ENCODE peak calls at places on chromosomes 12 and 14, in six cellular contexts. P is mesendoderm; W is sigmoid colon; I is adrenal gland; M is IMR-90; H is CD8-positive, alpha-beta memory T cell. V is an unnamed sample. For H3K4me1, the result is how much of the 10 kb centered on the place peaks cover.

GRCh38 chr12:132474237-132474741 is 15.7 kb upstream of the FBRSL1 start:
- DNase-seq in P (no peak), W (no peak), I (no peak), M (no peak), H (peak), V (no peak)

GRCh38 chr14:98144964-98145363 is 1127.0 kb downstream of the BCL11B start:
- DNase-seq in P (no peak), W (no peak), I (peak), M (no peak), H (no peak), V (no peak)

GRCh38 chr14:101588990-101589389 is 27.7 kb downstream of the DIO3 start:
- DNase-seq in P (no peak), W (no peak), I (peak), M (no peak), H (no peak), V (no peak)

GRCh38 chr12:12839886-12840285 is 26.7 kb downstream of the DDX47 start:
- DNase-seq in P (no peak), W (no peak), I (peak), M (peak), H (no peak), V (no peak)

GRCh38 chr14:103607039-103607668 is 21.9 kb upstream of the KLC1 start:
- DNase-seq in P (peak), W (peak), I (peak), M (peak), H (peak), V (no peak)

GRCh38 chr12:84159245-84159644 is 753.4 kb downstream of the SLC6A15 start:
- DNase-seq in P (no peak), W (no peak), I (no peak), M (peak), H (no peak), V (no peak)

GRCh38 chr12:63928305-63928704 is 83.8 kb downstream of the SRGAP1 start:
- DNase-seq in P (no peak), W (no peak), I (no peak), M (no peak), H (no peak), V (no peak)

GRCh38 chr12:92603741-92604432 is 98.9 kb upstream of the PLEKHG7 start:
- DNase-seq in P (no peak), W (no peak), I (no peak), M (peak), H (no peak), V (no peak)

GRCh38 chr12:15700595-15700994 is 88.6 kb downstream of the EPS8 start:
- DNase-seq in P (no peak), W (no peak), I (no peak), M (peak), H (no peak), V (no peak)

GRCh38 chr12:70185301-70185700 is 57.9 kb upstream of the CNOT2 start:
- DNase-seq in P (no peak), W (no peak), I (no peak), M (no peak), H (no peak), V (no peak)
- H3K4me1 ChIP-seq in P (under half), W (under half), I (under half), M (under half), H (under half), V (under half)

GRCh38 chr14:77033622-77034521 is 5.4 kb upstream of the IRF2BPL start:
- DNase-seq in P (peak), W (peak), I (peak), M (peak), H (peak), V (no peak)

GRCh38 chr14:77037338-77037782 is 8.9 kb upstream of the IRF2BPL start:
- DNase-seq in P (no peak), W (no peak), I (no peak), M (no peak), H (no peak), V (no peak)

GRCh38 chr14:77032854-77033621 is 4.5 kb upstream of the IRF2BPL start:
- DNase-seq in P (peak), W (peak), I (peak), M (peak), H (peak), V (peak)

GRCh38 chr14:77036484-77037337 is 8.2 kb upstream of the IRF2BPL start:
- DNase-seq in P (no peak), W (no peak), I (no peak), M (no peak), H (no peak), V (no peak)

DNA sequence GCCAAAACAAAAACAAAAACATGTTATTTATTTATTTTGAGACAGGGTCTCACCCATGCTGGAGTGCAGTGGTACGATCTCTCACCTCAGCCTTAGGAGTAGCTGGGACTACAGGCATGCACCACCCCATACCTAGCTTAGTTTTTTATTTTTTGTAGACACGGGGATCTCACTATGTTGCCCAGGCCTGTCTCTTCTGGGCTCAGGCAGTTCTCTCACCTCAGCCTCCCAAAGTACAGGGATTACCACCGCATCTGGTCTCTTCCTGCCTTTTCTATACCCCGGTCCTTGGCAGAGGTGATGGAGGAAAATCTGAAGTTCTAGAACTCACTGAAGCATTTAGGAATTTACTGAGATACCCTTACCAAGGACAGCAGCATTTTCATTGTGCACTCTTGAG is 6.8 kb upstream of the IRF2BPL start:
- DNase-seq in P (no peak), W (no peak), I (no peak), M (no peak), H (no peak), V (no peak)
- H3K4me1 ChIP-seq in P (under half), W (half or more), I (half or more), M (under half), H (half or more), V (half or more)

GRCh38 chr14:74579447-74580274 is 32.4 kb downstream of the LTBP2 start:
- DNase-seq in P (no peak), W (peak), I (no peak), M (peak), H (no peak), V (no peak)
- H3K4me1 ChIP-seq in P (under half), W (under half), I (under half), M (half or more), H (under half), V (half or more)

GRCh38 chr14:90627478-90627877 is 188.8 kb downstream of the TTC7B start:
- DNase-seq in P (no peak), W (no peak), I (no peak), M (no peak), H (no peak), V (no peak)

GRCh38 chr14:90630407-90630806 is 185.8 kb downstream of the TTC7B start:
- DNase-seq in P (no peak), W (no peak), I (peak), M (no peak), H (no peak), V (no peak)

GRCh38 chr14:90626550-90626949 is 189.7 kb downstream of the TTC7B start:
- DNase-seq in P (no peak), W (peak), I (peak), M (no peak), H (no peak), V (no peak)

GRCh38 chr14:90628825-90629224 is 187.4 kb downstream of the TTC7B start:
- DNase-seq in P (no peak), W (peak), I (peak), M (no peak), H (no peak), V (no peak)

GRCh38 chr14:90629471-90629870 is 186.8 kb downstream of the TTC7B start:
- DNase-seq in P (no peak), W (no peak), I (peak), M (peak), H (no peak), V (no peak)
- H3K4me1 ChIP-seq in P (under half), W (half or more), I (under half), M (under half), H (under half), V (under half)

GRCh38 chr12:53180270-53180930 is at the start of the genes CSAD and ZNF740:
- DNase-seq in P (peak), W (peak), I (peak), M (peak), H (peak), V (peak)

GRCh38 chr12:53180931-53181645 is 363 bp upstream of the CSAD start:
- DNase-seq in P (peak), W (peak), I (peak), M (peak), H (peak), V (no peak)

GRCh38 chr12:53181935-53182334 is 1.2 kb upstream of the CSAD start:
- DNase-seq in P (no peak), W (no peak), I (no peak), M (no peak), H (no peak), V (no peak)

GRCh38 chr12:53176750-53177149 is 3.8 kb upstream of the ZNF740 start:
- DNase-seq in P (no peak), W (no peak), I (peak), M (no peak), H (no peak), V (no peak)

GRCh38 chr12:53179694-53180269 is 740 bp upstream of the ZNF740 start:
- DNase-seq in P (no peak), W (no peak), I (no peak), M (no peak), H (no peak), V (no peak)
- H3K4me1 ChIP-seq in P (under half), W (under half), I (under half), M (under half), H (under half), V (under half)